ENCODE peak calls at places on chromosomes 2 and 18, in nine cellular contexts. A is nephron progenitor cell, C is prostate gland, S is PC-3, F is B cell, P is astrocyte of the spinal cord, V is stomach, I is upper lobe of right lung, R is adrenal gland. M is an unnamed sample.
A peak's percentile ranks its signal among the peaks of the same experiment; 100 is the strongest.

GRCh38 chr2:122081743-122082142 is 326.3 kb downstream of the TSN start:
- DNase-seq in A (no peak), C (no peak), S (no peak), F (no peak), P (no peak), V (no peak), I (no peak), R (no peak), M (no peak)

GRCh38 chr18:59918320-59918755 is 18.5 kb downstream of the PMAIP1 start:
- DNase-seq in A (peak; percentile 17), C (no peak), S (peak; percentile 91), F (peak; percentile 52), P (peak; percentile 79), V (peak; percentile 35), I (peak; percentile 78), R (peak; percentile 36), M (peak; percentile 57)

GRCh38 chr2:71746946-71747501 is 293.7 kb downstream of the DYSF start:
- DNase-seq in A (peak; percentile 31), C (peak; percentile 60), S (peak; percentile 49), F (no peak), P (peak; percentile 18), V (no peak), I (no peak), R (peak; percentile 22), M (no peak)

GRCh38 chr2:134140251-134140661 is 113.6 kb upstream of the MGAT5 start:
- DNase-seq in A (no peak), C (no peak), S (peak; percentile 65), F (no peak), P (no peak), V (peak; percentile 75), I (no peak), R (no peak), M (no peak)

GRCh38 chr2:216545359-216545758 is 46.7 kb downstream of the RPL37A start:
- DNase-seq in A (no peak), C (no peak), S (no peak), F (no peak), P (no peak), V (no peak), I (no peak), R (no peak), M (no peak)

GRCh38 chr2:160375037-160375436 is 118.6 kb downstream of the RBMS1 start:
- DNase-seq in A (no peak), C (no peak), S (no peak), F (no peak), P (peak; percentile 68), V (no peak), I (no peak), R (peak; percentile 59), M (no peak)

GRCh38 chr18:59902180-59902992 is 2.6 kb downstream of the PMAIP1 start:
- DNase-seq in A (no peak), C (no peak), S (peak; percentile 87), F (no peak), P (peak; percentile 92), V (no peak), I (no peak), R (no peak), M (peak; percentile 41)

GRCh38 chr2:100818606-100819364 is 1.2 kb upstream of the NPAS2 start:
- DNase-seq in A (peak; percentile 68), C (peak; percentile 62), S (peak; percentile 79), F (no peak), P (peak; percentile 79), V (peak; percentile 82), I (peak; percentile 80), R (peak; percentile 84), M (peak; percentile 49)

GRCh38 chr2:27191107-27191829 is 20.6 kb upstream of the ATRAID start:
- DNase-seq in A (peak; percentile 51), C (peak; percentile 21), S (peak; percentile 67), F (peak; percentile 65), P (peak; percentile 57), V (peak; percentile 53), I (no peak), R (peak; percentile 75), M (peak; percentile 69)
- TF ChIP-seq CTCF in A (peak; percentile 55), C (peak; percentile 46), S (peak; percentile 71), F (peak; percentile 74), P (peak; percentile 74), V (peak; percentile 49), I (peak; percentile 65), R (peak; percentile 69), M (peak; percentile 67)

DNA sequence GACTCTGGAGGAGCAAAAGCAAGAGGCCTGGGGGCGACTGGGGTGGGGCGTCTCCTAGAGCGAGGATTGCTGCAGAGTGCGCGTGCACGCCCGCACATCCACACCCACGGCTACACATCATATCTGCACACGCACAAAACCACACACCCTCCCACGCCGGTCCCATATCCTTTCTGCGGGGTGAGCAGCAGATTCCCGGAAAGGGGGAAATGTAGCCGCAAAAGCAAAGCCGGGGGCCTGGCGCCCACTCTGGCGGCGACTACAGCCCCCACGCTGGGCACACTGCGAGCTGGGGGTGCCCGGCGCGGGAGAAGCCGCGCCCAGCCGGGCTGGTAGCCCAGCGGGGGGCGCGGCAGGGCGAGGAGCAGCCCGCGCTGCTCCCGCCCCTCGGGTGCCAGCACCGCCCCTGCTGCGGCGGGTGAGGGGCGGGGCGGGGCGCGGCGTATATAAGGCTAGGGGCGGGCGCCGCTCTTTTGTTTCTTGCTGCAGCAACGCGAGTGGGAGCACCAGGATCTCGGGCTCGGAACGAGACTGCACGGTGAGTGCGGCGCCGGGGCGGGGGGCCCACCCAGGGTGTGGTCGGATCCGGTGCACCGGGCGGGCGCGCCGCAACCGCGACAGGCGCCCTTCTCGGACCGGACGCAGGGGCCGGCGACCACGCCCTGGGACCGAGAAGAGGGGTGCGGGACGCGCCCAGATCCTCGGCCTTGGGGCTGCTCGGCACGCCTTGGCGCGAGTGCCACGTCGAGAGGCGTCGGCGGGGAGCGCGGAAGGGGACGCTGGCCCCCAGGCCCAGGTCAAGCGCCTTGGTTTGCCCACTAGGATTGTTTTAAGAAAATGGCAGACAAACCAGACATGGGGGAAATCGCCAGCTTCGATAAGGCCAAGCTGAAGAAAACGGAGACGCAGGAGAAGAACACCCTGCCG is at the start of gene TMSB10:
- DNase-seq in A (peak; percentile 93), C (peak; percentile 86), S (peak; percentile 87), F (peak; percentile 96), P (peak; percentile 89), V (peak; percentile 89), I (peak; percentile 94), R (peak; percentile 84), M (peak; percentile 91)
- TF ChIP-seq CTCF in A (no peak), C (peak; percentile 39), S (peak; percentile 32), F (peak; percentile 6), P (no peak), V (no peak), I (peak; percentile 17), R (no peak), M (no peak)

GRCh38 chr2:157761520-157761919 is 114.6 kb downstream of the ACVR1 start:
- DNase-seq in A (no peak), C (no peak), S (peak; percentile 13), F (no peak), P (peak; percentile 52), V (no peak), I (no peak), R (no peak), M (no peak)

GRCh38 chr2:157758586-157758985 is 117.5 kb downstream of the ACVR1 start:
- DNase-seq in A (no peak), C (no peak), S (no peak), F (no peak), P (no peak), V (no peak), I (no peak), R (no peak), M (no peak)

GRCh38 chr2:157764386-157764785 is 111.7 kb downstream of the ACVR1 start:
- DNase-seq in A (no peak), C (no peak), S (no peak), F (no peak), P (no peak), V (no peak), I (no peak), R (no peak), M (no peak)

GRCh38 chr2:157759855-157760254 is 116.3 kb downstream of the ACVR1 start:
- DNase-seq in A (no peak), C (no peak), S (no peak), F (no peak), P (no peak), V (no peak), I (no peak), R (no peak), M (no peak)

DNA sequence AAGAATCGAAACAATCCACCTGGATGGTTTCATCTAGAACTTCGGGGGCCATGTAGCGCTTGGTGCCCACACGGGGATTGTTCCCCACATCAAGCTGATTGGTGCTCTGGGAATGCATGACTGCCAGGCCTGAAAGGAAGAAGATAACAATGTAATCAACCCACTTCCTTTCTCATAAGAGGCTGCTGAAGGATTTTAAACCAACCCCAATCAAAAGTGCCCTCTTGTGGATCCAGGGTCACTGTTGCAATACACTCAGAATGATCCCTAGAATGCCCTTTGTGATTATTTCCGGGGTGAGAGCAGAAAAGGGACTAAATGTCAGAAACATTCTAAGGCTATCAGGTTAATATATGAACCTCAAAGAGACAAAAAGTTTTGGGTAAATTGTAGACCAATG is 115.2 kb downstream of the ACVR1 start:
- DNase-seq in A (no peak), C (no peak), S (peak; percentile 16), F (no peak), P (no peak), V (no peak), I (no peak), R (no peak), M (no peak)
- TF ChIP-seq CTCF in A (no peak), C (no peak), S (peak; percentile 39), F (no peak), P (no peak), V (no peak), I (no peak), R (no peak), M (no peak)

GRCh38 chr2:227326783-227327182 is 1.7 kb downstream of the MFF start:
- DNase-seq in A (no peak), C (no peak), S (no peak), F (no peak), P (no peak), V (no peak), I (no peak), R (no peak), M (no peak)

GRCh38 chr2:227325824-227326195 is 759 bp downstream of the MFF start:
- DNase-seq in A (peak; percentile 48), C (peak; percentile 37), S (peak; percentile 62), F (no peak), P (peak; percentile 57), V (peak; percentile 52), I (peak; percentile 66), R (peak; percentile 48), M (no peak)

GRCh38 chr2:227324671-227325055 is 388 bp upstream of the MFF start:
- DNase-seq in A (no peak), C (peak; percentile 7), S (no peak), F (no peak), P (no peak), V (no peak), I (no peak), R (peak; percentile 10), M (no peak)

GRCh38 chr2:227323818-227324217 is 1.2 kb upstream of the MFF start:
- DNase-seq in A (no peak), C (no peak), S (no peak), F (no peak), P (no peak), V (no peak), I (no peak), R (no peak), M (no peak)

DNA sequence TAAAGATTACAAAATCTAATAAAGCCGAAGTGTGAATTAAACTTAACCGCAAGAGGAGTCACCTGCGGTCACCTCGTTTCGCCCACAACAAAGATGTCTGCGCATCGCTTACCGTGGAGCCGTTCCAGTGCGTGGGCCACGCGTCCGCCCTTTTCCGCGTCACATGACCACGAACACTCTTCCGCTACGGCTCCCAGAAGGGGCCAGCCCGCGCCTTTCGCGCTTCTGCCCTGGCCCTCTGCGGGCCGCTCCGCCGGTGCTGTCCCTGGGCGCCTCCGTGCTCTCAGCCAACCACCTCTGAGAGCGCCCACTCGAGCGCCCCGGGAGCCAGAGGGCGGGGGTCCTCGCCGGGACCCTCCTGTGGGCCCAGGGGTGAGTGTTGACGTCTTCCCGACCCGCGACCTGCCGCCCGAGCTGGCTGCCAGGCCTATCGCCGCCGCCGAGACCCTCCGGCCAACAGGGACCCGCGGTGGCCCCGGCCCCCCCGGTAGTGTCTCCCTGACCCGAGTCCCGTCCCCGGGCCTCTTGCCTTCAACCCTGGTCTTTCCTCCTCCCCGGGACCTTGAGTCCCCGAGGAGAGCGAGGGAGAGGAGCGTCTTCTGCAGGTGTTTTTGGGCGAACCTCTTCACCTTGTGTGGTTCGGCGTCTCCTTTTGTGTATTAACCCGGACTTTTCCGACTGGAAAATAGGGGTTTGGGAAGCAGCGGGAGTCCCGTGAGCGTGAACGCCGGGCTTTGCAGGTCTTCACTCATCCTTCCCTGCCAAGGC is at the start of gene MFF:
- DNase-seq in A (peak; percentile 84), C (peak; percentile 93), S (peak; percentile 90), F (peak; percentile 95), P (peak; percentile 94), V (peak; percentile 94), I (peak; percentile 97), R (peak; percentile 95), M (peak; percentile 98)
- TF ChIP-seq CTCF in A (no peak), C (peak; percentile 28), S (peak; percentile 54), F (peak; percentile 43), P (peak; percentile 20), V (no peak), I (peak; percentile 13), R (no peak), M (peak; percentile 40)

M was measured in activated CD8-positive, alpha-beta T cell treated with anti-CD3 and anti-CD28 coated beads for 36 hours.